ENCODE peak calls at places on chromosomes 5 and 9, in eight cellular contexts. K, B, Z, M, E, S, P and R are unnamed samples.

GRCh38 chr9:134474058-134474370 is 147.8 kb downstream of the RXRA start:
- DNase-seq in K (no peak), B (no peak), Z (no peak), M (no peak), E (peak; percentile 79), S (peak; percentile 54), P (no peak), R (no peak)

GRCh38 chr5:74947961-74948613 is 81.9 kb upstream of the FAM169A start:
- DNase-seq in K (no peak), B (no peak), Z (no peak), M (no peak), E (no peak), S (peak; percentile 72), P (no peak), R (peak; percentile 25)

GRCh38 chr5:154654484-154655375 is 100.4 kb upstream of the LARP1 start:
- DNase-seq in K (no peak), B (no peak), Z (peak; percentile 22), M (no peak), E (no peak), S (no peak), P (no peak), R (no peak)

GRCh38 chr9:116943970-116944369 is 256.9 kb downstream of the TRIM32 start:
- DNase-seq in K (no peak), B (no peak), Z (no peak), M (no peak), E (no peak), S (no peak), P (no peak), R (no peak)

GRCh38 chr9:117411547-117411946 is 3.3 kb downstream of the ASTN2 start:
- DNase-seq in K (peak; percentile 71), B (no peak), Z (peak; percentile 39), M (no peak), E (no peak), S (peak; percentile 6), P (peak; percentile 22), R (peak; percentile 78)

GRCh38 chr5:139774980-139775654 is 20.5 kb upstream of the PSD2 start:
- DNase-seq in K (peak; percentile 77), B (peak; percentile 79), Z (peak; percentile 76), M (no peak), E (peak; percentile 90), S (peak; percentile 68), P (peak; percentile 76), R (peak; percentile 84)

GRCh38 chr5:139788294-139788875 is 7.2 kb upstream of the PSD2 start:
- DNase-seq in K (no peak), B (no peak), Z (no peak), M (no peak), E (no peak), S (no peak), P (no peak), R (no peak)

GRCh38 chr5:95647886-95648860 is 1.6 kb downstream of the RFESD start:
- DNase-seq in K (no peak), B (no peak), Z (peak; percentile 76), M (no peak), E (no peak), S (peak; percentile 26), P (no peak), R (no peak)

GRCh38 chr5:159419567-159419966 is 89.3 kb upstream of the IL12B start:
- DNase-seq in K (no peak), B (no peak), Z (no peak), M (no peak), E (no peak), S (no peak), P (no peak), R (no peak)

GRCh38 chr9:93898026-93898425 is 57.1 kb downstream of the BARX1 start:
- DNase-seq in K (no peak), B (no peak), Z (no peak), M (no peak), E (no peak), S (no peak), P (no peak), R (no peak)

GRCh38 chr9:134053941-134054761 is 13.7 kb downstream of the BRD3 start:
- DNase-seq in K (no peak), B (peak; percentile 40), Z (no peak), M (no peak), E (peak; percentile 58), S (no peak), P (no peak), R (no peak)

GRCh38 chr9:21317956-21318923 is 13.1 kb upstream of the IFNA5 start:
- DNase-seq in K (peak; percentile 45), B (no peak), Z (peak; percentile 73), M (no peak), E (no peak), S (peak; percentile 50), P (peak; percentile 51), R (peak; percentile 33)

GRCh38 chr5:73198833-73199592 is 26.0 kb downstream of the TMEM174 start:
- DNase-seq in K (no peak), B (no peak), Z (peak; percentile 34), M (no peak), E (no peak), S (no peak), P (no peak), R (no peak)

GRCh38 chr5:14958196-14958595 is 86.6 kb upstream of the ANKH start:
- DNase-seq in K (no peak), B (no peak), Z (no peak), M (no peak), E (no peak), S (peak; percentile 14), P (no peak), R (no peak)

GRCh38 chr5:30804739-30805313 is 388.7 kb upstream of the CDH6 start:
- DNase-seq in K (no peak), B (no peak), Z (no peak), M (no peak), E (no peak), S (peak; percentile 62), P (no peak), R (no peak)

GRCh38 chr5:38598994-38599611 is 42.7 kb upstream of the LIFR start:
- DNase-seq in K (no peak), B (no peak), Z (no peak), M (peak; percentile 42), E (no peak), S (peak; percentile 89), P (no peak), R (no peak)

GRCh38 chr9:137298401-137298982 is 3.6 kb downstream of the NRARP start:
- DNase-seq in K (peak; percentile 70), B (no peak), Z (no peak), M (no peak), E (peak; percentile 68), S (no peak), P (no peak), R (no peak)
- TF ChIP-seq POLR2A in K (no peak), B (peak; percentile 41), Z (no peak), M (no peak), E (no peak), S (no peak), P (no peak), R (no peak)

DNA sequence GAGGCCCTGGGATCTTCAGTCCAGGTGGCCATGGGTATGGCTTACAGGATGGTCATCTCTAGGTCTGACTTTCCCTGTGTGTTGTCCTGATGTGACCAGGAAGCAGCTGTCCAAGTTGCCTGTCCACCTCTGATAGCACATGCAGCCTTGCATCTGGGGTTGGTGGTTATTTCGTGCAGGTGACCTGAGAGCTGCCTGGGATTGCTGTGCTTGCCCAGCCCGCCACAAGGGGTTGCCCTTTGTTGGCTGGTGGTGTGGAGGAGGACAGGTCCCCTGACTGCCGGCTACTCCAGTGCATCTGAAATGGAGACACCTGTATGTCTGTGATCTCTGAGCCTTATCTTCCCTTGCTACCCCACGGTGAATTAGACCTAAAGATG is 212.6 kb downstream of the ARHGAP26 start:
- DNase-seq in K (no peak), B (no peak), Z (no peak), M (no peak), E (no peak), S (no peak), P (no peak), R (no peak)
- TF ChIP-seq CTCF in K (no peak), B (no peak), Z (peak; percentile 5), M (no peak), E (no peak), S (no peak), P (no peak), R (no peak)

DNA sequence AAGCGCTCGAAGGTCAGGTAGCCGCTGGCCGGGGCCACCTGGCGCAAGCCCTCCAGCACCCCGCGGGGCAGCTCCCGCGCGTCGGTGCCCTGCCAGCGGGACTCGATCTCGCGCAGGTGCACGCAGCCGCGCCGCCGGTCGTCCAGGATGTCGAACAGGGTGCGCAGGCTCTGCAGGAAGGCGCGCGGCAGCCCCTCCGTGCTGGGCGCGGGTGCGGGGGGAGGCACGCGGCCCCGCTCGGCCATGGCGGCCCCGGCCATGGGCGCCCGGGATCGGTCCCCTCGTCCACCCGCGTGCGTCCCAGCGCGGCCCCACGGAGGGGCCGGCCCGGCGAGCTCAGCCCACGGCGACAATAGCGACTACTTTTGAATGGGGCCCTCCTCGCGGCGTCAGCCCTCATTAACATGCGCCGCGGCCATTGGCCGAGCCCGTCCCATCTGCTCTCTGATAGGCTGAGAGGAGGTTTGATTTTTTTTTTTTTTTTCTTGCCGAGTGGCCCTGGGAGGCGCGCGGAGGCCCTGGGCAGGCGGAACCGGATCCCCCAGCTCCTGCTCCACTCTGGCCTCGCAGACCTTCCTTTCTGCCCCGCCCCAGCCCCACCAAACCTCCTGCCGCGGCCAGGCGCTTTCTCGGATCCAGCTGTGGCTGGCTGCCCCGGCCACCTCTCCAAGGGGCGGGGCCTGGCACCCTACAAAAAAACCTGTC is at the start of gene SAPCD2:
- DNase-seq in K (peak; percentile 93), B (peak; percentile 90), Z (peak; percentile 95), M (peak; percentile 83), E (peak; percentile 94), S (peak; percentile 79), P (peak; percentile 66), R (peak; percentile 93)
- TF ChIP-seq POLR2A in K (no peak), B (no peak), Z (peak; percentile 91), M (peak; percentile 64), E (no peak), S (no peak), P (no peak), R (peak; percentile 41)

GRCh38 chr9:38026021-38026809 is 42.8 kb downstream of the SHB start:
- DNase-seq in K (no peak), B (no peak), Z (peak; percentile 72), M (no peak), E (no peak), S (peak; percentile 98), P (no peak), R (no peak)

GRCh38 chr9:38023661-38024035 is 45.4 kb downstream of the SHB start:
- DNase-seq in K (no peak), B (no peak), Z (no peak), M (no peak), E (no peak), S (no peak), P (no peak), R (no peak)

GRCh38 chr9:38024036-38024681 is 44.9 kb downstream of the SHB start:
- DNase-seq in K (no peak), B (no peak), Z (peak; percentile 86), M (no peak), E (no peak), S (peak; percentile 94), P (peak; percentile 65), R (no peak)

GRCh38 chr9:38026840-38027527 is 42.0 kb downstream of the SHB start:
- DNase-seq in K (no peak), B (no peak), Z (no peak), M (no peak), E (no peak), S (no peak), P (no peak), R (no peak)

DNA sequence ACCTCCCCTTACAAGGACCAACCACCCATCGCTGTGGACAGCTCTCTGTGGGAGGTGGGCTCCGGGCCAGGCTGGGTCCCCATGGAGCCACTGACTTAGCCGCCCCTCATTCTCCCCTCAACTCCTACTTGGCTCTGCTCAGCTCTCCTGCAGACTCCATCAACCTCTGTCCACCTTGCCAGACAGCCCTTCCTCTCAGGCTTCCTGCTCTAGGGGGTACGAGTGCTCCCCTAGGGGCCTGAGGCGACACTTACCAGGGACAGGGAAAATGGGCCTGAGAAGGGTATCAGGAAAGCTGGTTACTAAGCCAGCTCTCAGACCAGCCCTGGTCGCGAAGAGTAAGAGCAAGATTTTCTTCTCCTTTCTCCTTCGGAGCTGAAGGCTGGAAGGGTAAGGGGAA is 43.9 kb downstream of the SHB start:
- DNase-seq in K (no peak), B (no peak), Z (no peak), M (no peak), E (no peak), S (no peak), P (no peak), R (no peak)
- TF ChIP-seq CTCF in K (no peak), B (no peak), Z (no peak), M (no peak), E (no peak), S (peak; percentile 13), P (no peak), R (no peak)